ENCODE peak calls at places on chromosomes 13 and 19, in six cellular contexts. O is GM23338, U is vagina, E is stomach, X is transverse colon, Z is upper lobe of left lung. H is an unnamed sample.

GRCh38 chr13:51995677-51996551 is 15.3 kb downstream of the ATP7B start:
- DNase-seq in O (peak; percentile 33), U (no peak), X (peak; percentile 45), Z (no peak), E (peak; percentile 74), H (no peak)

GRCh38 chr19:40596608-40597328 is 4.4 kb upstream of the LTBP4 start:
- DNase-seq in E (peak; percentile 76), X (peak; percentile 56), U (no peak), O (peak; percentile 80), Z (peak; percentile 93), H (peak; percentile 83)

GRCh38 chr19:14006766-14007562 is 844 bp upstream of the RFX1 start:
- DNase-seq in U (no peak), X (no peak), Z (peak; percentile 96), O (peak; percentile 93), E (no peak), H (no peak)

GRCh38 chr13:29844441-29844840 is 6.0 kb downstream of the UBL3 start:
- DNase-seq in X (no peak), O (no peak), E (no peak), Z (no peak), U (no peak), H (no peak)

GRCh38 chr13:113297370-113297871 is 382 bp downstream of the LAMP1 start:
- DNase-seq in U (no peak), O (peak; percentile 34), Z (no peak), X (peak; percentile 26), E (no peak), H (peak; percentile 77)

GRCh38 chr19:30255783-30256509 is 116.2 kb upstream of the ZNF536 start:
- DNase-seq in O (peak; percentile 63), U (no peak), X (no peak), E (no peak), Z (no peak), H (no peak)

GRCh38 chr13:51251480-51251879 is 29.3 kb downstream of the FAM124A start:
- DNase-seq in Z (peak; percentile 74), E (no peak), O (no peak), U (no peak), X (no peak), H (no peak)

GRCh38 chr19:46766569-46767317 is 20.5 kb upstream of the STRN4 start:
- DNase-seq in U (no peak), Z (no peak), E (peak; percentile 58), O (peak; percentile 89), X (peak; percentile 51), H (peak; percentile 68)

GRCh38 chr19:778910-779653 is 18.2 kb upstream of the PTBP1 start:
- DNase-seq in E (no peak), U (no peak), X (peak; percentile 38), O (peak; percentile 49), Z (no peak), H (peak; percentile 84)

GRCh38 chr13:107296804-107297203 is 728.9 kb upstream of the ARGLU1 start:
- DNase-seq in X (no peak), O (no peak), Z (no peak), U (no peak), E (no peak), H (no peak)

GRCh38 chr19:47049307-47049700 is 880 bp upstream of the TMEM160 start:
- DNase-seq in X (no peak), Z (no peak), U (no peak), O (peak; percentile 87), E (no peak), H (no peak)

GRCh38 chr13:41064493-41064892 is 3.2 kb downstream of the WBP4 start:
- DNase-seq in O (no peak), X (no peak), E (no peak), U (no peak), Z (no peak), H (no peak)

GRCh38 chr13:53144826-53145225 is 116.2 kb downstream of the OLFM4 start:
- DNase-seq in U (no peak), Z (no peak), E (no peak), X (no peak), O (no peak), H (no peak)

GRCh38 chr19:54307389-54307788 is 5.6 kb downstream of the LILRA5 start:
- DNase-seq in Z (no peak), X (no peak), U (no peak), O (no peak), E (peak; percentile 16), H (no peak)

GRCh38 chr19:40521276-40521675 is 54.5 kb downstream of the SPTBN4 start:
- DNase-seq in Z (no peak), X (no peak), E (no peak), O (no peak), U (no peak), H (no peak)

GRCh38 chr19:46180701-46181385 is 32.8 kb downstream of the IGFL2 start:
- DNase-seq in X (no peak), E (no peak), Z (no peak), U (peak; percentile 55), O (no peak), H (no peak)

GRCh38 chr19:51726049-51726448 is 2.3 kb upstream of the HAS1 start:
- DNase-seq in O (peak; percentile 40), X (peak; percentile 17), E (no peak), Z (peak; percentile 88), U (no peak), H (peak; percentile 82)

GRCh38 chr19:5156231-5156986 is 184.2 kb downstream of the PTPRS start:
- DNase-seq in X (no peak), U (no peak), O (no peak), E (no peak), Z (peak; percentile 37), H (no peak)

GRCh38 chr13:29561918-29562317 is 33.6 kb downstream of the SLC7A1 start:
- DNase-seq in O (peak; percentile 34), E (no peak), U (no peak), Z (no peak), X (no peak), H (no peak)

GRCh38 chr13:113638173-113638746 is 19.7 kb downstream of the ATP4B start:
- DNase-seq in X (peak; percentile 4), Z (no peak), O (no peak), U (no peak), E (peak; percentile 13), H (peak; percentile 28)

GRCh38 chr19:47390533-47391488 is 28.5 kb downstream of the MEIS3 start:
- DNase-seq in E (no peak), U (no peak), O (peak; percentile 37), X (no peak), Z (no peak), H (no peak)

GRCh38 chr19:45547965-45548609 is 36.5 kb downstream of the OPA3 start:
- DNase-seq in U (no peak), E (no peak), Z (no peak), X (peak; percentile 85), O (no peak), H (no peak)

GRCh38 chr19:48895226-48895625 is 3.3 kb downstream of the TULP2 start:
- DNase-seq in O (no peak), U (no peak), X (no peak), Z (peak; percentile 73), E (no peak), H (no peak)

GRCh38 chr19:48899781-48900476 is at the start of gene NUCB1:
- DNase-seq in E (peak; percentile 99), X (peak; percentile 99), O (peak; percentile 100), Z (peak; percentile 97), U (no peak), H (peak; percentile 100)

GRCh38 chr19:48897181-48897580 is 1.4 kb downstream of the TULP2 start:
- DNase-seq in Z (no peak), O (no peak), X (no peak), E (no peak), U (no peak), H (no peak)

GRCh38 chr19:48900477-48901452 is 653 bp downstream of the NUCB1 start:
- DNase-seq in U (no peak), X (no peak), E (no peak), Z (peak; percentile 73), O (peak; percentile 58), H (peak; percentile 74)

DNA sequence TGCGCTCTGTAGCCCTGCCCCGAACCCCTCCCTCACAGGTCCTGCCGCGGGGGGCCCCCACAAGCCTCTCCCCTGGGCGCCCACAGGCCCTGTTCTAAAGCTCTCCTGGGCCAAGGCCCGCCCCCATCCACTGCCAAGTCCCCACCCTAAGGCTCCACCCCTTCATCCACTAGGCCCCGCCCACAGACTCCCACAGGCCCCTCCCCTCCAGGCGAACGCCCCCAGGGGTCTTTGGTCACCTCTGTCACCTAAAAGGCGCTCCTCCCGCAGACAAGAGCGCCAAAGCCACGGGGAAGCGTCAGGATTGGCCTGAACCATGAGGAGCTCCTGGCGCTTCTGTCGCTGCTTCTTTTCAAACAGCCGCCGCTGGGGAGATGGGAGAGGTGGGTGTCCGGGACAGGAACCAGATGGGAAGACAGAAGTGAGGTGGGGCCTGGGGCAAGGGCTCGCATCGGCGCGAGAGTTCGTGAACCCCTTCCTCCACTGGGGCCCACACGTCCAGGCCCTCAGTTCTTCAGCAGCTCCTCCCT is 2.3 kb downstream of the TULP2 start:
- DNase-seq in X (peak; percentile 43), Z (peak; percentile 84), U (no peak), E (no peak), O (peak; percentile 93), H (peak; percentile 86)
- H3K27ac ChIP-seq in X (peak overlapping the region; percentile 68), Z (peak overlapping the region; percentile 74), U (peak overlapping the region; percentile 88), E (peak overlapping the region; percentile 58), O (peak overlapping the region; percentile 72), H (peak overlapping the region; percentile 82)

GRCh38 chr19:33296473-33297060 is 5.8 kb downstream of the CEBPA start:
- DNase-seq in X (no peak), Z (peak; percentile 46), U (no peak), O (no peak), E (no peak), H (peak; percentile 62)
- H3K4me1 ChIP-seq in X (peaks cover 35% of the 10 kb centered on the region), Z (peaks cover 47% of the 10 kb centered on the region), U (peaks cover 90% of the 10 kb centered on the region), O (peaks cover 5% of the 10 kb centered on the region), E (peaks cover 69% of the 10 kb centered on the region), H (peaks cover 32% of the 10 kb centered on the region)

GRCh38 chr19:10305139-10305806 is 4.3 kb downstream of the ZGLP1 start:
- DNase-seq in E (no peak), Z (no peak), O (no peak), X (peak; percentile 27), U (no peak), H (no peak)
- TF ChIP-seq POLR2AphosphoS5 in E (no peak), Z (no peak), O (no peak), X (no peak), U (no peak), H (no peak)

GRCh38 chr13:111594606-111595005 is 274.2 kb downstream of the TEX29 start:
- DNase-seq in Z (no peak), O (no peak), U (no peak), X (no peak), E (no peak), H (no peak)

GRCh38 chr13:111597041-111598017 is 276.9 kb downstream of the TEX29 start:
- DNase-seq in E (no peak), U (no peak), O (peak; percentile 41), X (no peak), Z (no peak), H (no peak)

GRCh38 chr13:111598751-111599150 is 278.3 kb downstream of the TEX29 start:
- DNase-seq in X (no peak), U (no peak), E (no peak), O (no peak), Z (no peak), H (no peak)

GRCh38 chr13:111595791-111596190 is 275.3 kb downstream of the TEX29 start:
- DNase-seq in E (no peak), U (no peak), O (no peak), X (no peak), Z (no peak), H (no peak)

DNA sequence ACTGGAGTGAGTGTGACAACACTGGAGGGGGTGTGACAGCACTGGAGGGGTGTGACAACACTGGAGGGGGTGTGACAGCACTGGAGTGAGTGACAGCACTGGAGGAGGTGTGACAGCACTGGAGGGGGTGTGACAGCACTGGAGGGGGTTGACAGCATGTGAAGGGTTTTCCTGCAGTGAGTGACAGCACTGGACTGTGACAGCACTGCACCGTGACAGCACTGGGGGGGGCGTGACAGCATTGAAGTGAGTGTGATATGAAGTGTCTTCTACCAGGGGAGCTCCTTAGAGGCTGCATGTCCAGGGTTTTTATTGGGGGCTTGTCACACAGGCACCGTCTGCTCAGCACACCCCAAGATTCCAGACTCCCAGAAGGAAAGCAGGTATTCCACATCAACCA is 274.8 kb downstream of the TEX29 start:
- DNase-seq in E (no peak), X (no peak), U (no peak), O (no peak), Z (no peak), H (no peak)
- H3K27ac ChIP-seq in E (no peak overlapping the region), X (no peak overlapping the region), U (no peak overlapping the region), O (no peak overlapping the region), Z (no peak overlapping the region), H (no peak overlapping the region)